ENCODE peak calls at places on chromosomes 3 and 15, in five cellular contexts. W is breast epithelium; J is AG09309; N is CD4-positive, alpha-beta T cell; M is mucosa of descending colon. C is an unnamed sample.

GRCh38 chr3:131299836-131300235 is 81.7 kb upstream of the NUDT16 start:
- DNase-seq in W (no peak), J (no peak), N (no peak), M (no peak), C (no peak)

GRCh38 chr3:66761093-66761780 is 236.9 kb upstream of the KBTBD8 start:
- DNase-seq in W (no peak), J (no peak), N (no peak), M (no peak), C (no peak)

GRCh38 chr3:170643831-170644230 is 58.0 kb upstream of the SLC7A14 start:
- DNase-seq in W (no peak), J (no peak), N (no peak), M (no peak), C (no peak)

GRCh38 chr3:123750209-123750608 is 133.9 kb downstream of the MYLK start:
- DNase-seq in W (no peak), J (no peak), N (no peak), M (no peak), C (no peak)

GRCh38 chr3:147864754-147865354 is 455.7 kb downstream of the ZIC1 start:
- DNase-seq in W (no peak), J (no peak), N (no peak), M (no peak), C (no peak)

GRCh38 chr3:31462050-31462569 is 70.6 kb upstream of the STT3B start:
- DNase-seq in W (no peak), J (no peak), N (peak; percentile 20), M (no peak), C (peak; percentile 6)

GRCh38 chr15:73950479-73951043 is 24.3 kb downstream of the LOXL1 start:
- DNase-seq in W (no peak), J (no peak), N (no peak), M (no peak), C (no peak)

GRCh38 chr3:177060492-177060891 is 136.8 kb downstream of the TBL1XR1 start:
- DNase-seq in W (no peak), J (no peak), N (no peak), M (no peak), C (no peak)

GRCh38 chr15:69679623-69680228 is 227.1 kb downstream of the RPLP1 start:
- DNase-seq in W (no peak), J (no peak), N (no peak), M (no peak), C (no peak)

GRCh38 chr3:36663666-36664291 is 100.6 kb downstream of the DCLK3 start:
- DNase-seq in W (no peak), J (no peak), N (no peak), M (no peak), C (peak; percentile 32)

GRCh38 chr3:155243512-155243921 is 50.0 kb downstream of the STRIT1 start:
- DNase-seq in W (no peak), J (no peak), N (no peak), M (no peak), C (no peak)

DNA sequence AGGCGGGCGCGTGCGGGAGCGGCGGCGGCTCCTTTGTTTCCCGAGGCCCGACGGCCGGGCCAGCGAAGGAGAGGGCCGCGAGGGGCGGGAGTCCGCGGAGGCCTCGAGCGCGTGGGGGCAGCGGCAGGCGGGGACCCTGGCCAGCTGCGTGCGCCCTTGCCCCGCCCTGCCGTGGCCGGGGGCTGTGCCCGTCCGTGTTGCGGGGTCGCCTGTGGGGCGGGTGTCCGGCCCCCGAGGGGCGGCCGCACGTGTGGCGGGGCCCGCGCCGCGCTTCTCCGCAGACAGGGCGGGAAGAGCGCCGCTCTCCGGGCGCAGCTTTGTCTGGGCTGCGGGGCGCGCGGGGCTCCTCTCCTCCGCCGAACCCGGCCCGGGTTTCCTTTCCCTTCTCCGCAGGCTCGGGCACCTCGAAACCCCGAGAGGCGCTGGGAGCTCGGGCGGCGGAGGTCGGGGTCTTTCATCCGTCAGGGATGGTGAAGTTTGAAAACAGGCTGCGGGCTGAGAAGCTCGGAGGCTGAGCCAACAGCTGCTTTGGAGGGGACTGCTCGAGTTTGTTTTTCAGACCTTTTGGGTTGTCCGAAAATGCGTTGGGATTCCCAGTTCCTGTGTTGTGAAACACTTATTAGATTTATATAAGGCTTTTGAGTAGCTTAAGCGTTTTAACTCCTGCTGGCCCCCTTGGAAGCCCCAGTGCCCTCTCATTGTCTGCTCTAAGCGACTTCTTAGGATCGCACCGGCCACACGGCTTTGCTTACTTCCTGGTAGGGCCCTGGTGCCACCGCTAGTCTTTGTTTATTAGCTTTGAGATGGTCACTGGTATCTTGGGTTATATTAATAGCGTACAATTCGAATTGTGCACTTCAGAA is 817 bp downstream of the USP3 start:
- DNase-seq in W (peak; percentile 68), J (no peak), N (peak; percentile 38), M (peak; percentile 78), C (peak; percentile 69)
- TF ChIP-seq CTCF in W (peak; percentile 39), J (peak; percentile 13), N (peak; percentile 9), M (no peak), C (no peak)

GRCh38 chr3:114929971-114930732 is 216.9 kb downstream of the ZBTB20 start:
- DNase-seq in W (no peak), J (no peak), N (no peak), M (no peak), C (no peak)

GRCh38 chr3:114928989-114929620 is 218.0 kb downstream of the ZBTB20 start:
- DNase-seq in W (no peak), J (no peak), N (no peak), M (no peak), C (no peak)

DNA sequence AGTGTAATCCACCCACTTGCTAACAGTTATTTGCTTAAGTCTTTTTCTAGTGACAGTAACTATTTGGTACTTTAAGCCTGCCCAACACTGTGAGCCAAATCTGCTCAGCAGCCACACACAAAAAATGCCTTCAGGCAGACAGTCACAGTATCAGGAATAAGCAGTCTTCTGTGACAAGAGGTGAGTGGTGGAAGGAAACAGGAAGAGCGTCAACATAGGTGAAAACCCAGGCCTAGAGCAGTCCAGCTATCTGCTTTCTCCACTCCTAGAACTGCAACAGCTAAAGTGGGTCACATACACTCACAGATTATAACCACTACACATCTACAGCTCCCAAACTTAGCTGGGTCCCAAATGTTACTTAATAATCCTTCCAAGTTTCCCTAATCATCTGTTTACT is 213.7 kb downstream of the ZBTB20 start:
- DNase-seq in W (no peak), J (no peak), N (no peak), M (no peak), C (no peak)
- TF ChIP-seq CTCF in W (no peak), J (no peak), N (no peak), M (no peak), C (no peak)

GRCh38 chr3:158264894-158265293 is 155.0 kb downstream of the RSRC1 start:
- DNase-seq in W (no peak), J (no peak), N (no peak), M (no peak), C (no peak)
- TF ChIP-seq CTCF in W (no peak), J (no peak), N (no peak), M (no peak), C (no peak)

DNA sequence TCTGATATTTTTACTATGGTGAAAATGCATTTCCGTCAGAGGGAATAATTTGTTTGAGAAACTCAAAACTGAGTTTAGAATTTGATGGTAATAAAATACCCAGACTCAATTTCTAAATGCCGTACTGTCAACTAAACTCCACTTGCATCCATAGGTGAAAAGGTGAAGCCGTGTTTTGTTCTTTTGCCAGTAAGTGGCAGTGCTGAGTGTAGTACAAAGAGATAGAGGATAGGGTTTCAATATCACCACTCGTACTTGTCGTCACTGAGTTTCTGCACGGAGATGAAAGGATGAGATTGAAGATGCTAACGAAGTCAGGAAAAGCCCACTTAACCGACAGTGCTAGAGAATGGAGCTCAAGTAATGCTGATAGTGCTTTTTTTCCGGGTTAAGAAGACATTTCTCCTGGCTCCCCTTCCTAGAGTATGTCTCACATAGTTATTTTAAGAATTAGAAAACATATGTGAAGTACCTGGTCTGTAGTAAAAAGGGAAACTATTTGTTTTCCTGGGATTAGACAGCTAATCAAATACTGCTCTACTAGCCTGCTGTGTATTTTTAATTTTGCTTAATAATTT is 345.1 kb downstream of the IL5RA start:
- DNase-seq in W (no peak), J (no peak), N (no peak), M (no peak), C (peak; percentile 16)
- TF ChIP-seq CTCF in W (no peak), J (no peak), N (no peak), M (no peak), C (no peak)

DNA sequence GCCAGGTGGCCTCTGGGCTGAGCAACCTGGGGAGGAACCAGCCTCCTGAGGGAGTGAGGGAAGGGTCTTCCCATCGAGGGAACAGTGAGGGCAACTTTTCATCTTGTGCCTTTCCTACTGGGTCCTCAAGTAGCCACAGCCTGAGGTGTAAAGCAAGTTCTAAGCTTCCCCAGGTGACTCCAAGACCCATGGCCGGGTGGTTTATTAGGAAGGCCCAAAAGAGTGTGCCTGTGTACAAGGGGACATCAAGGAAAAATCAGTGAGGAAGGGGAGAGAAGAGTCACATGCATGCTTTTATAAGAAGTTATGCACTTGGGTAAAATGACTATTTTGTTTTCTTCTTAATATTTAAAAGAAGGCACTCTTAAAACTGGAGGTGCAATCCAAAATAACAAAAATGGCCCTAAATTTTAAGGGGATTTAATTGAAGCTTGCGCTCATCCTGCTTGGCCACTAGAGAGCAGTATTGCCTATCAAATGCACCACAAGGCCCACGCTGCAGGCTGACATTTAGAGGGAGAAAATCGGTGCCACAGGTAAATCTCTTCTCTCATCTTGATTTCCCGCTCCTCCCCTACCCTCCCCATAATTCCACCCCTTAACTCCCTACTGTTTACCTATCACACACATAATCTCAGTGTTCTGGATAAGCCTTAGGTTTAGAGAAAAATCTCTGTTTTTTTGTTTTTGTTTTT is 6.7 kb downstream of the NANOGP8 start:
- DNase-seq in W (no peak), J (peak; percentile 11), N (no peak), M (no peak), C (peak; percentile 6)
- TF ChIP-seq CTCF in W (no peak), J (peak; percentile 74), N (peak; percentile 66), M (peak; percentile 46), C (peak; percentile 24)